ENCODE peak calls at places on chromosomes 6 and 20, in six cellular contexts. J is AG04450, H is pancreas, P is lower lobe of right lung, M is gastrocnemius medialis, C is ovary. N is an unnamed sample.

GRCh38 chr6:149164199-149164745 is 153.2 kb upstream of the TAB2 start:
- DNase-seq in J (no peak), H (no peak), P (no peak), M (no peak), C (no peak), N (no peak)

GRCh38 chr6:34529665-34530327 is 26.3 kb downstream of the SPDEF start:
- DNase-seq in J (no peak), H (peak), P (peak), M (no peak), C (no peak), N (no peak)

GRCh38 chr6:163926642-163927041 is 512.1 kb downstream of the QKI start:
- DNase-seq in J (no peak), H (no peak), P (no peak), M (peak), C (no peak), N (peak)

GRCh38 chr6:20325641-20326421 is 75.8 kb upstream of the E2F3 start:
- DNase-seq in J (no peak), H (no peak), P (no peak), M (no peak), C (no peak), N (no peak)

GRCh38 chr20:52105573-52106422 is 85.8 kb downstream of the ZFP64 start:
- DNase-seq in J (no peak), H (no peak), P (no peak), M (no peak), C (no peak), N (peak)

GRCh38 chr6:99588618-99589289 is 17.9 kb upstream of the PRDM13 start:
- DNase-seq in J (peak), H (peak), P (peak), M (peak), C (peak), N (peak)

GRCh38 chr6:6352772-6353171 is 32.3 kb upstream of the F13A1 start:
- DNase-seq in J (no peak), H (no peak), P (no peak), M (no peak), C (no peak), N (no peak)

GRCh38 chr6:26383624-26384417 is 913 bp downstream of the BTN2A2 start:
- DNase-seq in J (peak), H (peak), P (no peak), M (no peak), C (peak), N (peak)

GRCh38 chr20:31542201-31542842 is 28.1 kb downstream of the HM13 start:
- DNase-seq in J (no peak), H (no peak), P (peak), M (no peak), C (no peak), N (peak)

GRCh38 chr6:22448311-22448711 is 121.1 kb upstream of the HDGFL1 start:
- DNase-seq in J (peak), H (no peak), P (no peak), M (no peak), C (no peak), N (no peak)

GRCh38 chr20:2102585-2103453 is 1.2 kb downstream of the STK35 start:
- DNase-seq in J (peak), H (peak), P (peak), M (peak), C (peak), N (peak)

GRCh38 chr6:7085911-7086310 is 21.9 kb upstream of the RREB1 start:
- DNase-seq in J (no peak), H (peak), P (peak), M (peak), C (peak), N (peak)

GRCh38 chr20:38256966-38257365 is 3.6 kb downstream of the KIAA1755 start:
- DNase-seq in J (no peak), H (no peak), P (no peak), M (no peak), C (no peak), N (no peak)

GRCh38 chr6:39952170-39952569 is 17.9 kb upstream of the MOCS1 start:
- DNase-seq in J (no peak), H (no peak), P (no peak), M (no peak), C (no peak), N (peak)

GRCh38 chr6:44251576-44252524 is 4.9 kb downstream of the HSP90AB1 start:
- DNase-seq in J (no peak), H (no peak), P (no peak), M (no peak), C (no peak), N (no peak)

GRCh38 chr6:35034411-35035171 is 106.5 kb downstream of the TCP11 start:
- DNase-seq in J (no peak), H (peak), P (peak), M (peak), C (no peak), N (peak)

GRCh38 chr6:149999636-150000035 is 25.7 kb downstream of the RAET1L start:
- DNase-seq in J (no peak), H (no peak), P (no peak), M (no peak), C (no peak), N (no peak)

GRCh38 chr6:105593805-105594231 is 190.9 kb upstream of the PREP start:
- DNase-seq in J (no peak), H (no peak), P (no peak), M (no peak), C (no peak), N (peak)

GRCh38 chr6:105594821-105595220 is 191.9 kb upstream of the PREP start:
- DNase-seq in J (no peak), H (no peak), P (no peak), M (no peak), C (no peak), N (peak)

GRCh38 chr6:105594272-105594671 is 191.4 kb upstream of the PREP start:
- DNase-seq in J (no peak), H (no peak), P (no peak), M (no peak), C (no peak), N (no peak)

GRCh38 chr6:105596284-105596755 is 193.4 kb upstream of the PREP start:
- DNase-seq in J (peak), H (no peak), P (no peak), M (no peak), C (no peak), N (peak)

GRCh38 chr6:105595829-105596228 is 192.9 kb upstream of the PREP start:
- DNase-seq in J (no peak), H (no peak), P (no peak), M (no peak), C (no peak), N (no peak)
- H3K4me3 ChIP-seq in J (no peak), H (no peak), P (no peak), M (no peak), C (no peak), N (no peak)

GRCh38 chr6:24547243-24547642 is 52.5 kb downstream of the ALDH5A1 start:
- DNase-seq in J (no peak), H (no peak), P (no peak), M (no peak), C (no peak), N (no peak)
- TF ChIP-seq CTCF in J (no peak), H (no peak), P (no peak), M (no peak), C (no peak), N (no peak)

GRCh38 chr6:29965873-29966601 is 23.7 kb downstream of the HLA-A start:
- DNase-seq in J (no peak), H (peak), P (peak), M (peak), C (peak), N (peak)
- H3K4me3 ChIP-seq in J (peak), H (no peak), P (peak), M (peak), C (peak), N (peak)

DNA sequence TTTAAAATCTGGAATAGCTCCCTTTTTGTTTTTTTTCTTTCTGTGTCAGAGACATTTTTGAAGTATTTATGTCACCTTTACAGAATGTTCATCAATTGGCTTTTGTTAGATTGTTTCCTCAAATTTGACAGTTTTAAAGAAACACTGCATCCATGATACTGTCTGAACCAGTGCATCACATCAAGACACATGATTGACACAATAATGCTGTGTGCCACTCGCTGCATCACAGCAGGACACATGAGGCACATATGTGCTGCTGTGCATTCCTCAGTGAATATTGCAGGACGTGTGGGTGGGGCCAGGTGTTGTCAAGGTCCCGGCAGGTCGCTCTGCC is 37.4 kb downstream of the ERMARD start:
- DNase-seq in J (no peak), H (no peak), P (no peak), M (no peak), C (no peak), N (no peak)
- TF ChIP-seq CTCF in J (no peak), H (no peak), P (no peak), M (no peak), C (no peak), N (no peak)

GRCh38 chr6:166555066-166555465 is 31.4 kb downstream of the RAMACL start:
- DNase-seq in J (no peak), H (no peak), P (no peak), M (no peak), C (no peak), N (no peak)
- H3K4me3 ChIP-seq in J (no peak), H (no peak), P (no peak), M (no peak), C (no peak), N (no peak)

DNA sequence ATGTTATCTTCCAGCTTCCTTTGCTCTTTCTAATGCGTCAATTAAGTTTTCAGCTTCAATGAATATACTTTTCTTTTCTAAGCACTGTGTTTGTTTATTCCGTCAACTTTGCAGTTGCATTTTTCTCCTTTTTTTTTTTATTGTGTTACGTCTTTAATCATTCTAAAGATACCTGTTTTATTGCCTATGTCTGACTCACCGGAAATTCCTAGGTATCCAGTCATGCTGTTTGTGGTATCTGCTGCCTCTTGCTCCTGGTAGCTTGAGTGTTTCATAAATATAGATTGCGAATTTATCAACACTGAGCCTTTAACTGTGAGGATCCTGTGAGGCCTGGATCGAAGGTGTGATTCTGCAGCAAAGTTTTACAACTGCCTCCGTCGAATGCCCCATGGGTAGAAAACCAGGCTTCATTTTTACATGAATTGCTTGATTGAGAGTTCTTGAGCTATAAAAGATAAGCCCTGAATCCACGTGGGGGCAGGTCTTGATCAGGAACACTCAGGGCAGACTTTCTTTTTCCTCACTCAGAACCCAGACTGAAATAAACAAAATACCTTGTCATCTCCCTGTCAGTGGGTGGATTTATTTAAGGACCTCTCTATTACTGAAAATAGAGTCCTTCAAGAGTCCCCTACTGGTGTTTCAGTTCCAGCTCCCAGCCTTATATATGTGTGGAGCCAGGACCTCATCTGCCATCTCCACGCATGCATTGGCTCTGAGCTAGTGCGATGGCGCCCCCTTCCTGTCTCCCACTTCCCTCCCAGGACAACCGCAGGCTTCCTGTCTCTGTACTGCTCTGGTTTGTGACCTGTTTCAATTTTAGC is 60.1 kb upstream of the LRRC1 start:
- DNase-seq in J (peak), H (no peak), P (peak), M (no peak), C (no peak), N (peak)
- TF ChIP-seq CTCF in J (peak), H (no peak), P (peak), M (no peak), C (no peak), N (peak)

GRCh38 chr6:109265530-109265929 is 116.7 kb downstream of the CD164 start:
- DNase-seq in J (no peak), H (no peak), P (no peak), M (no peak), C (no peak), N (no peak)
- H3K4me3 ChIP-seq in J (no peak), H (no peak), P (no peak), M (no peak), C (no peak), N (no peak)

GRCh38 chr6:156098858-156099257 is 643.2 kb upstream of the NOX3 start:
- DNase-seq in J (no peak), H (no peak), P (no peak), M (no peak), C (no peak), N (no peak)

GRCh38 chr6:156107514-156108150 is 652.0 kb upstream of the NOX3 start:
- DNase-seq in J (no peak), H (no peak), P (no peak), M (no peak), C (no peak), N (no peak)

GRCh38 chr6:156102129-156102528 is 646.5 kb upstream of the NOX3 start:
- DNase-seq in J (no peak), H (no peak), P (no peak), M (no peak), C (no peak), N (no peak)
- TF ChIP-seq CTCF in J (peak), H (no peak), P (no peak), M (no peak), C (no peak), N (no peak)

N was measured in AG10803.